ENCODE peak calls at places on chromosome 22, in seven cellular contexts. I is AG04450; N is testis; M is breast epithelium; J is gastrocnemius medialis; R is CD4-positive, alpha-beta memory T cell; B is CD8-positive, alpha-beta memory T cell. S is an unnamed sample.

GRCh38 chr22:29320546-29320945 is 5.0 kb upstream of the RASL10A start:
- DNase-seq in I (no peak), N (no peak), M (no peak), J (no peak), R (no peak), B (no peak), S (no peak)

GRCh38 chr22:24440718-24441405 is 13.5 kb downstream of the ADORA2A start:
- DNase-seq in I (no peak), N (no peak), M (no peak), J (peak; percentile 19), R (no peak), B (no peak), S (no peak)

GRCh38 chr22:27237342-27237741 is 564.2 kb downstream of the MN1 start:
- DNase-seq in I (no peak), N (peak; percentile 43), M (no peak), J (no peak), R (no peak), B (no peak), S (no peak)

GRCh38 chr22:27752771-27753170 is 48.8 kb downstream of the MN1 start:
- DNase-seq in I (no peak), N (peak; percentile 40), M (no peak), J (peak; percentile 70), R (no peak), B (no peak), S (no peak)

GRCh38 chr22:25212337-25212736 is 7.1 kb upstream of the CRYBB2 start:
- DNase-seq in I (no peak), N (peak; percentile 64), M (no peak), J (no peak), R (no peak), B (no peak), S (no peak)

GRCh38 chr22:42562282-42562681 is 8.5 kb downstream of the SERHL2 start:
- DNase-seq in I (no peak), N (peak; percentile 67), M (no peak), J (no peak), R (no peak), B (no peak), S (no peak)

GRCh38 chr22:28014141-28015055 is 95.3 kb upstream of the PITPNB start:
- DNase-seq in I (no peak), N (no peak), M (peak; percentile 15), J (peak; percentile 12), R (no peak), B (no peak), S (no peak)

GRCh38 chr22:39244496-39245129 is at the start of gene PDGFB:
- DNase-seq in I (no peak), N (peak; percentile 51), M (no peak), J (no peak), R (no peak), B (no peak), S (no peak)

GRCh38 chr22:30538280-30538679 is 8.3 kb downstream of the SEC14L6 start:
- DNase-seq in I (no peak), N (peak; percentile 55), M (no peak), J (no peak), R (no peak), B (no peak), S (no peak)

GRCh38 chr22:26447594-26448329 is 18.7 kb downstream of the ASPHD2 start:
- DNase-seq in I (no peak), N (no peak), M (no peak), J (no peak), R (no peak), B (no peak), S (no peak)

GRCh38 chr22:37175414-37176144 is 12.5 kb downstream of the C1QTNF6 start:
- DNase-seq in I (no peak), N (no peak), M (peak; percentile 22), J (peak; percentile 11), R (no peak), B (no peak), S (no peak)
- H3K27ac ChIP-seq in I (no peak overlapping the region), N (no peak overlapping the region), M (peak overlapping the region; percentile 42), J (no peak overlapping the region), R (no peak overlapping the region), B (no peak overlapping the region), S (no peak overlapping the region)

GRCh38 chr22:19961868-19962245 is 20.2 kb upstream of the TXNRD2 start:
- DNase-seq in I (no peak), N (no peak), M (no peak), J (no peak), R (no peak), B (no peak), S (no peak)

GRCh38 chr22:19959587-19960490 is 18.2 kb upstream of the TXNRD2 start:
- DNase-seq in I (no peak), N (no peak), M (no peak), J (no peak), R (no peak), B (no peak), S (no peak)

GRCh38 chr22:19959043-19959586 is 17.5 kb upstream of the TXNRD2 start:
- DNase-seq in I (no peak), N (peak; percentile 84), M (peak; percentile 76), J (no peak), R (no peak), B (no peak), S (no peak)

GRCh38 chr22:19961201-19961580 is 19.6 kb upstream of the TXNRD2 start:
- DNase-seq in I (no peak), N (no peak), M (no peak), J (no peak), R (no peak), B (no peak), S (no peak)

GRCh38 chr22:19960491-19961200 is 19.0 kb upstream of the TXNRD2 start:
- DNase-seq in I (no peak), N (no peak), M (no peak), J (no peak), R (no peak), B (no peak), S (no peak)
- H3K27ac ChIP-seq in I (no peak overlapping the region), N (no peak overlapping the region), M (peak overlapping the region; percentile 77), J (no peak overlapping the region), R (no peak overlapping the region), B (no peak overlapping the region), S (no peak overlapping the region)

DNA sequence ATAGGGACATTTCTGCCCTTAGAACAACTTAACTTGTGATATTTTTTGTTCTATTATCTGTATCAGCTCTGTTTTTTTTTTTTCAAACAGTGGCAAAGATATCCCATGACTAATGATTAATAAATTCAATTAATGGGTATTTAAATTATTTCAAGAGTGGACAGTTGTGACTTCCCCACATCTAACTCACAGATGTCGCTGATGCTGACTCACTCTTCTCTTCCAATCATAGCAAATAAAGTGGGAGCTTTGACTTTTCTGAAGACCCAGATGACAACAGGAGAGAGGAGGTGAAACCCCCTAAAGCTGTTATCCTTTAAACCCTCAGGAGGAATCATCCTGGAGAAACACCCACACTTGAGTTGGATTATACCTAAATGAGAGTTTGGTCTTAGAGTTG is 27.1 kb downstream of the GGTLC2 start:
- DNase-seq in I (no peak), N (no peak), M (no peak), J (no peak), R (no peak), B (no peak), S (no peak)
- H3K27ac ChIP-seq in I (no peak overlapping the region), N (no peak overlapping the region), M (no peak overlapping the region), J (no peak overlapping the region), R (no peak overlapping the region), B (no peak overlapping the region), S (no peak overlapping the region)

DNA sequence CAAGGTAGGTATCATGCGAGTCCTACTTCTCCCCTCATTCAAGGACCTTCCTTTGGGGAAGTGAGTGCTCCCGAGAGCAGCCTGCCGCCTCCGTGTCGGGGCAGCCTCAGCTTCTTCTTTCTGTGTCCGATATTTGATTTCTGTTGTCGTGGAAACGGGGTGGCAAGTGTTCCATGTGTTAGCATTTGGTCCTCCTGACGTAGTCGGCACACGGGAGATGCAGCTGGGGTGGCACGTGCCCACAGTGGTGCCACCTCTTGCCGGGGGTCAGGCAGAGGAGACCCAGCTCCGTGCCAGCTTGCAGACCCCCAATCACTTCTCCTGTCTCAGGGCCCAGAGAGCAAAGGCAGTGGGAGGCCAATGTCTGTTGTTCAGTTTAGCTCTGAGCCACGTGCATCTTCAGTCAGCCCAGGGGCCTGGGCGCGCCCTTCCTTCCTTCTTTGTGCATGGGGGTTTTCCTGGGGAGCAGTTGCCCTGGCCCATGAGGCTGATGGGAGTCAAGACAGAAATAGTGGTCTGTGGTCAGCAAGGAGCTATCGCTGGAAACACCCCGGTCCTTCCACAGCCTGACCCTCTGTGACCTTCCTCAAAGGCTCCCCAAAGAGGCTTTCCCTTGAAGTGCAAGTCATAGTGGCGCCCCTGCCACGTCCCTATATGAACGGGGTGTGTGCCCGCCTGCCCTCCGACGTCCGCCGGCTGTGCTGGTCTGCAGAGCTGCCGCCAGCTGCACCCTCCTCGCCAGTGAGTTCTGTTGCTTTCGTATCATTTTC is 44.5 kb downstream of the PARVB start:
- DNase-seq in I (no peak), N (no peak), M (no peak), J (no peak), R (no peak), B (no peak), S (no peak)
- H3K27ac ChIP-seq in I (no peak overlapping the region), N (no peak overlapping the region), M (no peak overlapping the region), J (peak overlapping the region; percentile 64), R (no peak overlapping the region), B (no peak overlapping the region), S (no peak overlapping the region)

GRCh38 chr22:33049125-33049729 is 9.0 kb downstream of the SYN3 start:
- DNase-seq in I (peak; percentile 11), N (peak; percentile 88), M (peak; percentile 68), J (peak; percentile 47), R (peak; percentile 25), B (peak; percentile 11), S (peak; percentile 44)
- H3K27ac ChIP-seq in I (no peak overlapping the region), N (no peak overlapping the region), M (no peak overlapping the region), J (no peak overlapping the region), R (no peak overlapping the region), B (no peak overlapping the region), S (no peak overlapping the region)

GRCh38 chr22:45578524-45579147 is 76.0 kb downstream of the FBLN1 start:
- DNase-seq in I (no peak), N (no peak), M (no peak), J (no peak), R (no peak), B (no peak), S (no peak)
- H3K27ac ChIP-seq in I (no peak overlapping the region), N (no peak overlapping the region), M (no peak overlapping the region), J (no peak overlapping the region), R (no peak overlapping the region), B (no peak overlapping the region), S (no peak overlapping the region)

DNA sequence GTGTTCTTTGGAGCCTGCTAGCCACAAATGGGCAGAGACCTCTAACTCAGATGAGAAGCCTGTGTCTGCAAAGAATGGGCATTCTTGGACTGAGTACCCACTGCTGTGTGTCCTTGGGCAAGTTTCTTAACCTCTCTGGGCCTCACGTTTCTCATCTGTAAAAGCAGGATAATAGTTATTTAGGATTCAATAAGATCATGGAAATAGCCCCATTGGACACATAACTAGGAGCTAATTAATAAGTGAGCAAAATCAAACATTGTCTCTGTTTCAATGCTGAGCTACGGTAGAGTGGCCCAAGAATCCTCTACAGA is 61.2 kb upstream of the WNT7B start:
- DNase-seq in I (no peak), N (no peak), M (no peak), J (no peak), R (no peak), B (no peak), S (no peak)
- H3K27ac ChIP-seq in I (no peak overlapping the region), N (no peak overlapping the region), M (peak overlapping the region; percentile 100), J (peak overlapping the region; percentile 99), R (no peak overlapping the region), B (no peak overlapping the region), S (no peak overlapping the region)

GRCh38 chr22:37503183-37503683 is 16.0 kb downstream of the CARD10 start:
- DNase-seq in I (no peak), N (no peak), M (no peak), J (no peak), R (no peak), B (no peak), S (no peak)
- H3K27ac ChIP-seq in I (no peak overlapping the region), N (peak overlapping the region; percentile 10), M (peak overlapping the region; percentile 83), J (peak overlapping the region; percentile 82), R (no peak overlapping the region), B (no peak overlapping the region), S (no peak overlapping the region)

GRCh38 chr22:46091277-46091977 is 58.9 kb upstream of the PPARA start:
- DNase-seq in I (no peak), N (no peak), M (no peak), J (peak; percentile 14), R (no peak), B (no peak), S (no peak)
- H3K27ac ChIP-seq in I (no peak overlapping the region), N (peak overlapping the region; percentile 97), M (peak overlapping the region; percentile 99), J (peak overlapping the region; percentile 98), R (no peak overlapping the region), B (no peak overlapping the region), S (no peak overlapping the region)

S was measured in CD4-positive, alpha-beta T cell.